ENCODE peak calls at places on chromosomes 4 and X, in six cellular contexts. Z, Y, O, G, T and F are unnamed samples.

GRCh38 chr4:169335331-169335730 is 64.6 kb upstream of the SH3RF1 start:
- DNase-seq in Z (no peak), Y (no peak), O (no peak), G (no peak), T (no peak), F (no peak)

GRCh38 chr4:173525118-173526033 is 4.7 kb downstream of the HAND2 start:
- DNase-seq in Z (peak), Y (no peak), O (no peak), G (no peak), T (no peak), F (no peak)

GRCh38 chr4:5719329-5720055 is 8.5 kb downstream of the EVC start:
- DNase-seq in Z (no peak), Y (no peak), O (no peak), G (no peak), T (no peak), F (no peak)

GRCh38 chr4:83356899-83357661 is 22.4 kb upstream of the HPSE start:
- DNase-seq in Z (no peak), Y (no peak), O (peak), G (no peak), T (no peak), F (no peak)

GRCh38 chrX:45134303-45134702 is 66.4 kb downstream of the DIPK2B start:
- DNase-seq in Z (no peak), Y (no peak), O (peak), G (no peak), T (no peak), F (no peak)

GRCh38 chr4:155822572-155822971 is 43.5 kb downstream of the ASIC5 start:
- DNase-seq in Z (no peak), Y (no peak), O (no peak), G (no peak), T (no peak), F (no peak)

GRCh38 chr4:3073158-3074077 is 920 bp downstream of the HTT-AS start:
- DNase-seq in Z (no peak), Y (peak), O (peak), G (peak), T (no peak), F (peak)

GRCh38 chr4:150682126-150682525 is 100.2 kb downstream of the MAB21L2 start:
- DNase-seq in Z (no peak), Y (no peak), O (no peak), G (no peak), T (no peak), F (no peak)

GRCh38 chr4:112896326-112896892 is 153.0 kb upstream of the ANK2 start:
- DNase-seq in Z (no peak), Y (no peak), O (no peak), G (no peak), T (no peak), F (no peak)

GRCh38 chr4:156419080-156419638 is 465.5 kb upstream of the CTSO start:
- DNase-seq in Z (no peak), Y (no peak), O (no peak), G (no peak), T (no peak), F (no peak)

GRCh38 chr4:105304085-105304484 is 157.4 kb downstream of the TET2 start:
- DNase-seq in Z (no peak), Y (no peak), O (no peak), G (no peak), T (no peak), F (no peak)

GRCh38 chr4:105306158-105306781 is 159.6 kb downstream of the TET2 start:
- DNase-seq in Z (no peak), Y (no peak), O (no peak), G (no peak), T (no peak), F (no peak)

GRCh38 chr4:105305019-105305836 is 158.6 kb downstream of the TET2 start:
- DNase-seq in Z (no peak), Y (no peak), O (no peak), G (no peak), T (no peak), F (no peak)

GRCh38 chr4:105306820-105307219 is 160.1 kb downstream of the TET2 start:
- DNase-seq in Z (no peak), Y (no peak), O (no peak), G (no peak), T (no peak), F (no peak)
- H3K27ac ChIP-seq in Z (no peak), Y (no peak), O (no peak), G (no peak), T (no peak), F (no peak)

DNA sequence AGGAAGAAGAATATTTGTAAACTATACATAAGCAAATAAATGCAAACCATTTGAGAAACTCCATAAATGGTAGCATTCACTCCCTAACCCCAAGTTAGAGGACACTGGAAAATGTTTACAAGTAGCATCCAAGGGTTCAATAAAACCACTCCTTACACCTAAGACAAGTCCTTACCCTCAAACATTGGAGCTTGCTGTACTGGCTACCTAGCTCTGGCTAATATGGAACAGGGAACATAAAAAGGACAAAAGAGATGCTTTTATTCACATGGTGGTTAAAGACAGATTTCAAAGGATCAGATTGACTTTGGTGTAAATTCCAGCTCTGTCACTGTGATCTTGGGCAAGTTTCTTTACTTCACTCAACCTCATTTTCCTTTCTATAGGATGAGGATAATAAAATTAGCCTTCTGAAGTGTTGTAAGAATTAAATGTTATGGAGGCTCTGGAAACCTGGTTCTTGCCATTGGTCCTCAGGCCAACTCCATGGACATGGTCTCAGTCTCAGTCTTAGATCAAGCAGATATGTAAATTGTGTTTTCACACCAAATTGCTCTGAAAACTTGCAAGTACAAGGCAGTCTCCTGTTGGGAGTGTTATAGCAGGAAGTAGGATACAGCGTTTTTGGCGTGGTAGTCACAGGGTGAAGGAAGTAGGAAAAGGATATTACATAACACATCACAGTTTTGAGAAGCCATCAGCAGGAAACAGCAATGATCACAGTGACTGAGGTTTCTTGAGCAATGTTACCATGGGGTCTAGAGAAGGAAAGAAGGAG is 3.3 kb downstream of the CXCL1 start:
- DNase-seq in Z (no peak), Y (no peak), O (no peak), G (no peak), T (no peak), F (no peak)
- H3K27ac ChIP-seq in Z (no peak), Y (no peak), O (no peak), G (no peak), T (no peak), F (no peak)

GRCh38 chrX:153819398-153820083 is 10.8 kb downstream of the PDZD4 start:
- DNase-seq in Z (no peak), Y (no peak), O (no peak), G (no peak), T (peak), F (no peak)
- H3K27ac ChIP-seq in Z (peak), Y (no peak), O (no peak), G (peak), T (no peak), F (no peak)

DNA sequence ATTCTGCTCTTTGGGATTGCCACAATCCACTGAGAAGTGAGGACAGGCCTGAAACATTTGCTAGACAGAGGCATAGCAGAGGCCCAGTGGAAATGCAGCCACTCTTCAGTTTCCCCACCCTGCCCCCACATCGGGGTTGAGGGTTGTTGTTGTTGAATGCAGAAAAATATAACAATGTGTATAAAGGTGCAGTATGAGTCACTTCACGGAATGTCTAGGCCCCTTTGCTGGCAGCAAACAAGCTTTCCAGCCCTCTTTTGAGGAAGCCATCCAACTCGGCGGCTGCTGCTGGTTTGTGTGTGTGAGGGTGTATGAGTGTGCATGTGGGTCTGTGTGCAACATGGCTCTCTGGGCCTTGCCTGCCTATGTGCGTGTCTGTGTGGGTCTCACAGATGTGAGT is 8.1 kb upstream of the ELF4 start:
- DNase-seq in Z (no peak), Y (peak), O (no peak), G (no peak), T (no peak), F (no peak)
- H3K27ac ChIP-seq in Z (no peak), Y (no peak), O (no peak), G (no peak), T (peak), F (no peak)

GRCh38 chr4:98571161-98571786 is 87.1 kb downstream of the TSPAN5 start:
- DNase-seq in Z (no peak), Y (no peak), O (no peak), G (no peak), T (no peak), F (no peak)

GRCh38 chr4:98577956-98578355 is 80.5 kb downstream of the TSPAN5 start:
- DNase-seq in Z (no peak), Y (no peak), O (no peak), G (no peak), T (no peak), F (no peak)

GRCh38 chr4:98573791-98574190 is 84.6 kb downstream of the TSPAN5 start:
- DNase-seq in Z (no peak), Y (no peak), O (no peak), G (no peak), T (no peak), F (no peak)

GRCh38 chr4:98572697-98573096 is 85.7 kb downstream of the TSPAN5 start:
- DNase-seq in Z (no peak), Y (no peak), O (no peak), G (no peak), T (no peak), F (no peak)

GRCh38 chr4:98574816-98575215 is 83.6 kb downstream of the TSPAN5 start:
- DNase-seq in Z (no peak), Y (no peak), O (no peak), G (no peak), T (no peak), F (no peak)
- H3K27ac ChIP-seq in Z (no peak), Y (no peak), O (no peak), G (no peak), T (no peak), F (no peak)

GRCh38 chr4:54819044-54819443 is 161.3 kb downstream of the KIT start:
- DNase-seq in Z (no peak), Y (no peak), O (no peak), G (no peak), T (no peak), F (no peak)

GRCh38 chr4:54818481-54818880 is 160.7 kb downstream of the KIT start:
- DNase-seq in Z (no peak), Y (no peak), O (no peak), G (no peak), T (no peak), F (no peak)

GRCh38 chr4:54813674-54814073 is 155.9 kb downstream of the KIT start:
- DNase-seq in Z (no peak), Y (no peak), O (no peak), G (no peak), T (no peak), F (no peak)
- H3K27ac ChIP-seq in Z (no peak), Y (no peak), O (no peak), G (no peak), T (no peak), F (no peak)

GRCh38 chrX:1041051-1041450 is 171.4 kb downstream of the CRLF2 start:
- DNase-seq in Z (no peak), Y (no peak), O (no peak), G (no peak), T (no peak), F (no peak)
- H3K27ac ChIP-seq in Z (no peak), Y (no peak), O (no peak), G (no peak), T (no peak), F (no peak)

GRCh38 chr4:41430796-41431195 is 107.2 kb upstream of the LIMCH1 start:
- DNase-seq in Z (no peak), Y (no peak), O (no peak), G (peak), T (no peak), F (no peak)

GRCh38 chr4:41427306-41427882 is 110.6 kb upstream of the LIMCH1 start:
- DNase-seq in Z (no peak), Y (no peak), O (no peak), G (no peak), T (no peak), F (no peak)

GRCh38 chr4:41428205-41428940 is 109.6 kb upstream of the LIMCH1 start:
- DNase-seq in Z (no peak), Y (no peak), O (no peak), G (no peak), T (no peak), F (no peak)

GRCh38 chr4:41426523-41426922 is 111.4 kb upstream of the LIMCH1 start:
- DNase-seq in Z (no peak), Y (no peak), O (no peak), G (no peak), T (no peak), F (no peak)

GRCh38 chr4:41428941-41429669 is 108.9 kb upstream of the LIMCH1 start:
- DNase-seq in Z (no peak), Y (no peak), O (no peak), G (no peak), T (no peak), F (no peak)
- H3K27ac ChIP-seq in Z (no peak), Y (no peak), O (no peak), G (peak), T (peak), F (no peak)